ENCODE peak calls at places on chromosomes 11 and 22, in seven cellular contexts. T is EH, K is NCI-H460, X is progenitor cell of endocrine pancreas, Q is 8988T, E is BE2C, O is dermis microvascular lymphatic vessel endothelial cell. C is an unnamed sample.

GRCh38 chr11:8799273-8799672 is 111.7 kb upstream of the AKIP1 start:
- DNase-seq in T (no peak), K (no peak), X (no peak), Q (no peak), E (no peak), O (no peak), C (no peak)

GRCh38 chr11:68028802-68029475 is 1.5 kb upstream of the NDUFS8 start:
- DNase-seq in T (peak; percentile 74), K (no peak), X (no peak), Q (no peak), E (no peak), O (no peak), C (peak; percentile 53)

GRCh38 chr11:126113012-126113411 is 50.3 kb upstream of the CDON start:
- DNase-seq in T (no peak), K (no peak), X (no peak), Q (no peak), E (peak; percentile 35), O (no peak), C (no peak)

GRCh38 chr22:46357186-46357500 is 21.6 kb downstream of the TRMU start:
- DNase-seq in T (no peak), K (no peak), X (no peak), Q (no peak), E (no peak), O (no peak), C (no peak)

GRCh38 chr11:10413268-10413667 is 41.8 kb upstream of the AMPD3 start:
- DNase-seq in T (peak; percentile 51), K (no peak), X (no peak), Q (no peak), E (peak; percentile 18), O (peak; percentile 30), C (no peak)

GRCh38 chr11:122287401-122287800 is 171.4 kb upstream of the BLID start:
- DNase-seq in T (no peak), K (no peak), X (no peak), Q (no peak), E (no peak), O (no peak), C (no peak)

GRCh38 chr11:61745796-61746653 is 6.4 kb upstream of the MYRF start:
- DNase-seq in T (no peak), K (no peak), X (no peak), Q (no peak), E (no peak), O (no peak), C (no peak)

GRCh38 chr11:11400121-11400520 is 47.1 kb upstream of the CSNK2A3 start:
- DNase-seq in T (no peak), K (no peak), X (no peak), Q (no peak), E (no peak), O (no peak), C (no peak)

GRCh38 chr11:78417175-78417887 is at the start of gene GAB2:
- DNase-seq in T (no peak), K (no peak), X (peak; percentile 49), Q (no peak), E (no peak), O (no peak), C (no peak)

GRCh38 chr22:22397292-22397870 is 111.2 kb downstream of the ZNF280B start:
- DNase-seq in T (peak; percentile 59), K (no peak), X (no peak), Q (no peak), E (no peak), O (no peak), C (peak; percentile 61)

GRCh38 chr22:50529416-50530279 is at the start of gene TYMP:
- DNase-seq in T (peak; percentile 64), K (no peak), X (no peak), Q (no peak), E (no peak), O (no peak), C (peak; percentile 66)

GRCh38 chr11:47587733-47588326 is 1.4 kb downstream of the FAM180B start:
- DNase-seq in T (no peak), K (no peak), X (no peak), Q (peak; percentile 62), E (no peak), O (no peak), C (no peak)

GRCh38 chr22:22036588-22036987 is 54.0 kb upstream of the TOP3B start:
- DNase-seq in T (no peak), K (no peak), X (no peak), Q (no peak), E (no peak), O (no peak), C (no peak)

GRCh38 chr11:3222941-3223905 is 4.6 kb upstream of the MRGPRG start:
- DNase-seq in T (no peak), K (no peak), X (no peak), Q (peak; percentile 22), E (no peak), O (no peak), C (no peak)

GRCh38 chr11:67662142-67662805 is 11.7 kb upstream of the ACY3 start:
- DNase-seq in T (no peak), K (no peak), X (no peak), Q (no peak), E (no peak), O (no peak), C (no peak)

GRCh38 chr11:63537293-63538101 is 889 bp downstream of the PLAAT4 start:
- DNase-seq in T (peak; percentile 48), K (no peak), X (no peak), Q (no peak), E (no peak), O (no peak), C (peak; percentile 59)

GRCh38 chr11:48019230-48019584 is 38.8 kb downstream of the PTPRJ start:
- DNase-seq in T (no peak), K (no peak), X (no peak), Q (no peak), E (no peak), O (no peak), C (no peak)

GRCh38 chr11:18050853-18051252 is 4.8 kb upstream of the TPH1 start:
- DNase-seq in T (no peak), K (no peak), X (no peak), Q (no peak), E (no peak), O (no peak), C (no peak)

C was measured in AG10803.